ENCODE peak calls at places on chromosome 1, in ten cellular contexts. One of them, this sample, is unnamed.

GRCh38 chr1:162391790-162392563 is 10.4 kb downstream of the C1orf226 start:
- DNase-seq in DMS79: peak; percentile 26
- DNase-seq in A549: peak; percentile 65
- DNase-seq in colonic mucosa: no peak
- DNase-seq in nucleus accumbens: no peak
- DNase-seq in NCI-H510A: no peak
- DNase-seq in activated CD8-positive, alpha-beta memory T cell treated with anti-CD3 and anti-CD28 coated beads for 1 hour: no peak
- DNase-seq in NCI-H1417: peak; percentile 71
- DNase-seq in PC-9: no peak
- DNase-seq in central memory CD4-positive, alpha-beta T cell: no peak
- DNase-seq in this sample: no peak

GRCh38 chr1:36136535-36136934 is 11.5 kb upstream of the COL8A2 start:
- DNase-seq in DMS79: no peak
- DNase-seq in A549: no peak
- DNase-seq in colonic mucosa: no peak
- DNase-seq in nucleus accumbens: no peak
- DNase-seq in NCI-H510A: no peak
- DNase-seq in activated CD8-positive, alpha-beta memory T cell treated with anti-CD3 and anti-CD28 coated beads for 1 hour: no peak
- DNase-seq in NCI-H1417: no peak
- DNase-seq in PC-9: no peak
- DNase-seq in central memory CD4-positive, alpha-beta T cell: no peak
- DNase-seq in this sample: no peak

GRCh38 chr1:192115000-192115399 is 43.3 kb upstream of the RGS18 start:
- DNase-seq in DMS79: no peak
- DNase-seq in A549: no peak
- DNase-seq in colonic mucosa: no peak
- DNase-seq in nucleus accumbens: no peak
- DNase-seq in NCI-H510A: no peak
- DNase-seq in activated CD8-positive, alpha-beta memory T cell treated with anti-CD3 and anti-CD28 coated beads for 1 hour: no peak
- DNase-seq in NCI-H1417: no peak
- DNase-seq in PC-9: no peak
- DNase-seq in central memory CD4-positive, alpha-beta T cell: no peak
- DNase-seq in this sample: no peak

GRCh38 chr1:43582162-43582566 is 51.5 kb downstream of the PTPRF start:
- DNase-seq in DMS79: peak; percentile 95
- DNase-seq in A549: peak; percentile 73
- DNase-seq in colonic mucosa: peak; percentile 80
- DNase-seq in nucleus accumbens: no peak
- DNase-seq in NCI-H510A: peak; percentile 100
- DNase-seq in activated CD8-positive, alpha-beta memory T cell treated with anti-CD3 and anti-CD28 coated beads for 1 hour: no peak
- DNase-seq in NCI-H1417: peak; percentile 71
- DNase-seq in PC-9: peak; percentile 91
- DNase-seq in central memory CD4-positive, alpha-beta T cell: no peak
- DNase-seq in this sample: peak; percentile 60

GRCh38 chr1:93750946-93751345 is 69.3 kb upstream of the BCAR3 start:
- DNase-seq in DMS79: no peak
- DNase-seq in A549: no peak
- DNase-seq in colonic mucosa: no peak
- DNase-seq in nucleus accumbens: no peak
- DNase-seq in NCI-H510A: no peak
- DNase-seq in activated CD8-positive, alpha-beta memory T cell treated with anti-CD3 and anti-CD28 coated beads for 1 hour: no peak
- DNase-seq in NCI-H1417: no peak
- DNase-seq in PC-9: no peak
- DNase-seq in central memory CD4-positive, alpha-beta T cell: no peak
- DNase-seq in this sample: no peak

GRCh38 chr1:67676946-67677345 is 8.1 kb upstream of the GADD45A start:
- DNase-seq in DMS79: no peak
- DNase-seq in A549: no peak
- DNase-seq in colonic mucosa: no peak
- DNase-seq in nucleus accumbens: no peak
- DNase-seq in NCI-H510A: no peak
- DNase-seq in activated CD8-positive, alpha-beta memory T cell treated with anti-CD3 and anti-CD28 coated beads for 1 hour: no peak
- DNase-seq in NCI-H1417: no peak
- DNase-seq in PC-9: no peak
- DNase-seq in central memory CD4-positive, alpha-beta T cell: no peak
- DNase-seq in this sample: no peak

GRCh38 chr1:81430236-81430635 is 370.5 kb upstream of the ADGRL2 start:
- DNase-seq in DMS79: no peak
- DNase-seq in A549: no peak
- DNase-seq in colonic mucosa: no peak
- DNase-seq in nucleus accumbens: no peak
- DNase-seq in NCI-H510A: no peak
- DNase-seq in activated CD8-positive, alpha-beta memory T cell treated with anti-CD3 and anti-CD28 coated beads for 1 hour: no peak
- DNase-seq in NCI-H1417: no peak
- DNase-seq in PC-9: no peak
- DNase-seq in central memory CD4-positive, alpha-beta T cell: no peak
- DNase-seq in this sample: no peak

GRCh38 chr1:90114521-90115141 is 119.7 kb downstream of the ZNF326 start:
- DNase-seq in DMS79: peak; percentile 42
- DNase-seq in A549: peak; percentile 39
- DNase-seq in colonic mucosa: no peak
- DNase-seq in nucleus accumbens: no peak
- DNase-seq in NCI-H510A: peak; percentile 41
- DNase-seq in activated CD8-positive, alpha-beta memory T cell treated with anti-CD3 and anti-CD28 coated beads for 1 hour: no peak
- DNase-seq in NCI-H1417: peak; percentile 83
- DNase-seq in PC-9: peak; percentile 54
- DNase-seq in central memory CD4-positive, alpha-beta T cell: no peak
- DNase-seq in this sample: no peak

GRCh38 chr1:9984253-9984652 is 12.8 kb upstream of the RBP7 start:
- DNase-seq in DMS79: no peak
- DNase-seq in A549: no peak
- DNase-seq in colonic mucosa: no peak
- DNase-seq in nucleus accumbens: no peak
- DNase-seq in NCI-H510A: no peak
- DNase-seq in activated CD8-positive, alpha-beta memory T cell treated with anti-CD3 and anti-CD28 coated beads for 1 hour: no peak
- DNase-seq in NCI-H1417: no peak
- DNase-seq in PC-9: no peak
- DNase-seq in central memory CD4-positive, alpha-beta T cell: no peak
- DNase-seq in this sample: no peak

This sample was measured in occipital lobe.